ENCODE peak calls at places on chromosomes 5 and 9, in seven cellular contexts. U is Calu3; N is IMR-90; D is colonic mucosa; G is H9; X is mucosa of descending colon; H is CD8-positive, alpha-beta T cell. F is an unnamed sample.

GRCh38 chr5:50440651-50441478 is at the start of gene EMB:
- DNase-seq in N (no peak), G (peak; percentile 92), U (peak; percentile 80), D (peak; percentile 44), X (peak; percentile 78), H (peak; percentile 64), F (peak; percentile 95)

GRCh38 chr5:141392429-141393198 is at the start of gene PCDHGA8:
- DNase-seq in D (no peak), U (no peak), H (no peak), N (peak; percentile 49), G (no peak), X (no peak), F (no peak)

GRCh38 chr9:83934569-83935275 is 13.5 kb upstream of the KIF27 start:
- DNase-seq in X (no peak), G (no peak), D (no peak), U (peak; percentile 6), H (no peak), N (peak; percentile 60), F (no peak)

GRCh38 chr5:169576181-169576598 is 7.4 kb upstream of the SPDL1 start:
- DNase-seq in U (no peak), D (no peak), G (no peak), N (peak; percentile 87), X (no peak), H (no peak), F (no peak)

GRCh38 chr5:158990979-158991378 is 108.7 kb downstream of the EBF1 start:
- DNase-seq in X (no peak), U (no peak), H (no peak), D (no peak), N (no peak), G (no peak), F (no peak)

GRCh38 chr5:54601832-54602231 is 84.3 kb downstream of the SNX18 start:
- DNase-seq in G (no peak), N (no peak), U (no peak), X (no peak), H (no peak), D (no peak), F (no peak)

GRCh38 chr9:36163840-36164175 is 5.4 kb upstream of the CCIN start:
- DNase-seq in H (no peak), D (no peak), X (no peak), G (no peak), U (no peak), N (peak; percentile 52), F (peak; percentile 58)

GRCh38 chr5:154298060-154298459 is 107.5 kb downstream of the GALNT10 start:
- DNase-seq in X (no peak), H (no peak), G (no peak), D (no peak), N (no peak), U (no peak), F (no peak)

GRCh38 chr5:132410451-132411381 is 41.2 kb downstream of the SLC22A5 start:
- DNase-seq in D (peak; percentile 84), N (peak; percentile 72), X (peak; percentile 91), H (peak; percentile 61), G (peak; percentile 84), U (peak; percentile 91), F (peak; percentile 94)

GRCh38 chr5:154646841-154647759 is 108.1 kb upstream of the LARP1 start:
- DNase-seq in X (peak; percentile 82), D (peak; percentile 85), N (peak; percentile 12), H (no peak), U (peak; percentile 55), G (peak; percentile 77), F (peak; percentile 89)

GRCh38 chr9:92232190-92232589 is 61.3 kb downstream of the IARS1 start:
- DNase-seq in N (no peak), X (no peak), U (no peak), G (no peak), H (no peak), D (no peak), F (no peak)

GRCh38 chr5:105806601-105807000 is 1864.1 kb downstream of the EFNA5 start:
- DNase-seq in G (no peak), N (no peak), X (no peak), H (no peak), D (no peak), U (no peak), F (no peak)

GRCh38 chr9:4674783-4675182 is 4.6 kb upstream of the CDC37L1 start:
- DNase-seq in H (no peak), G (no peak), X (no peak), U (no peak), D (no peak), N (peak; percentile 95), F (no peak)

GRCh38 chr5:171322527-171322926 is 13.5 kb downstream of the TLX3 start:
- DNase-seq in U (no peak), H (no peak), D (no peak), N (no peak), G (no peak), X (no peak), F (no peak)

GRCh38 chr5:171323007-171323406 is 14.0 kb downstream of the TLX3 start:
- DNase-seq in U (no peak), X (no peak), N (no peak), D (no peak), H (no peak), G (no peak), F (no peak)

GRCh38 chr5:171330011-171330410 is 21.0 kb downstream of the TLX3 start:
- DNase-seq in N (no peak), G (no peak), H (no peak), X (no peak), U (no peak), D (no peak), F (no peak)

GRCh38 chr5:171321447-171321846 is 12.4 kb downstream of the TLX3 start:
- DNase-seq in N (no peak), X (no peak), G (no peak), H (no peak), D (no peak), U (no peak), F (no peak)

DNA sequence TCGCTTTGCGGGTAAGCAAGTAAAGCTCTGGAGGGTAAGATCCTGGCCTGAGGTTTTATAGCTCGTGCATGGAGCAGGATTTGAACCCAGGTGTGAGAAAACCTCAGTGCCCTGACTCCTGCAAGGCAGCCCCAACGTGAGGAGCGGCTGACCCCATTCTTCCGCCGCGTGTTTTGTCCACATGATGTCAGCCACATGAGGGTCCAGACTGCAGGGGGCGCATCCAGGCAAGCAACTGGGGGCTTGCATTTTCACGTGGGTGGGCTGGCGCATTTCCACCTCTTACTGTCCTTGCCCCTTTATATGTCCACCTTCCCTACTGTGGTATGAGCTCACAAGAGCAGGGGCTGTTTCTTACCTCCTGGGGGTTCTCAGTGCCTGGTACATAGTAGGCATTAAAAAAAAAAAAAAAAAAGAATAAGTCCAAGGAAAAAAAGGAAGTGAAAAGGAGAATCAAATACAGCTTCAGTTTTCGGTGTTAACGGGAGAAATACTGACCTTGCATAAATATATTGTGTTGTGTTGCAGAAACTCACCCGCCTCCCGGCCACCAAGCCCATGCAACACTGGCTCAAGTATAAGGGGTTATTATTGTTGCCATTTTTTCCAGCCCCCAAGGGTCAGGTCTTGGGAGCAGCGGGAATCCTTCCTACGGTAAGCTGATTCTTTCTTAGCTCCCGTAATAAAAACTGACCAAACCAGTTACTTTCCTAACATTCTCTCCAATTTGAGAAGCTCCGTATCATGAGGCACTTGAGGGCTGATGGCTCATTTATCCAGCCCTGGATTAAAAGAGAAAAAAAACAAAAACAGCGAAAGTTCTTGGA is 15.0 kb downstream of the TLX3 start:
- DNase-seq in U (no peak), H (no peak), G (no peak), N (no peak), D (no peak), X (no peak), F (no peak)
- TF ChIP-seq CTCF in U (no peak), H (no peak), G (peak; percentile 19), N (no peak), D (no peak), X (no peak), F (peak; percentile 36)

GRCh38 chr9:114363424-114363823 is 24.4 kb downstream of the AKNA start:
- DNase-seq in X (no peak), H (no peak), G (no peak), D (no peak), U (no peak), N (no peak), F (no peak)

GRCh38 chr9:114365194-114365593 is 22.6 kb downstream of the AKNA start:
- DNase-seq in X (no peak), N (no peak), H (no peak), U (no peak), D (no peak), G (no peak), F (no peak)

GRCh38 chr9:114364123-114364522 is 23.7 kb downstream of the AKNA start:
- DNase-seq in U (no peak), H (no peak), G (no peak), D (no peak), N (peak; percentile 85), X (no peak), F (no peak)

GRCh38 chr9:114366334-114367128 is 21.3 kb downstream of the AKNA start:
- DNase-seq in G (no peak), D (no peak), H (no peak), X (no peak), U (no peak), N (peak; percentile 92), F (no peak)

GRCh38 chr9:114364528-114365041 is 23.2 kb downstream of the AKNA start:
- DNase-seq in N (no peak), X (no peak), U (no peak), H (no peak), D (no peak), G (no peak), F (no peak)
- TF ChIP-seq CTCF in N (no peak), X (no peak), U (no peak), H (no peak), D (no peak), G (no peak), F (no peak)

GRCh38 chr9:113705306-113705937 is 170.7 kb upstream of the ZNF618 start:
- DNase-seq in X (no peak), N (no peak), G (peak; percentile 8), D (no peak), U (no peak), H (no peak), F (peak; percentile 41)

GRCh38 chr9:113707953-113708695 is 168.0 kb upstream of the ZNF618 start:
- DNase-seq in H (no peak), N (no peak), X (no peak), U (no peak), G (no peak), D (peak; percentile 6), F (peak; percentile 32)

GRCh38 chr9:113705938-113706519 is 170.1 kb upstream of the ZNF618 start:
- DNase-seq in N (no peak), X (no peak), H (no peak), G (peak; percentile 52), U (no peak), D (peak; percentile 10), F (peak; percentile 85)

GRCh38 chr9:113701741-113702422 is 174.2 kb upstream of the ZNF618 start:
- DNase-seq in U (no peak), N (no peak), H (no peak), D (no peak), X (no peak), G (no peak), F (peak; percentile 64)

GRCh38 chr9:113702423-113702755 is 173.7 kb upstream of the ZNF618 start:
- DNase-seq in X (no peak), G (no peak), H (no peak), D (no peak), N (no peak), U (no peak), F (peak; percentile 54)
- TF ChIP-seq CTCF in X (no peak), G (no peak), H (no peak), D (no peak), N (no peak), U (no peak), F (no peak)

DNA sequence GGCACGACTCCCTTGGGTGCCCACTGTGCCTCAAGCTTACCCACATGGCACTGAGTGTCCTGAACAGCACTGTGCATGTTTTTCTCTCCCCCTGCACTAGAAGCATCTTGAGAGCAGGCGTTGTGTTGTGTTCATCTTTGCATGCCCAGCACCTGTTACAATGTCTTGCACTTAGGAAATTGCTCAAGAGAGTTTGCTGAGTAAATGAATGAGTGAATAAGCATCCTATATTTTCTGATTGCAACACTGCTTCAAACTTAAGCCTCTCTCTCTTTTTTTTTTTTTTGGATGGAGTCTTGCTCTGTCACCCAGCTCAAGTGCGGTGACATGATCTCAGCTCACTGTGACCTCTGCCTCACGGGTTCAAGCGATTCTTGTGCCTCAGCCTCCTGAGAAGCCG is 94.5 kb downstream of the LMNB1 start:
- DNase-seq in X (no peak), U (no peak), D (no peak), H (no peak), G (no peak), N (no peak), F (no peak)
- TF ChIP-seq CTCF in X (no peak), U (no peak), D (no peak), H (no peak), G (no peak), N (no peak), F (no peak)

F was measured in endodermal cell.